ENCODE peak calls at places on chromosomes 2 and 18, in five cellular contexts. One of them, this sample, is unnamed. For H3K36me3, the result is how much of the 10 kb centered on the place peaks cover.

GRCh38 chr18:42604820-42605219 is 510.7 kb downstream of the RIT2 start:
- DNase-seq in upper lobe of left lung: no peak
- DNase-seq in neural progenitor cell: no peak
- DNase-seq in fibroblast of lung: no peak
- DNase-seq in colonic mucosa: no peak
- DNase-seq in this sample: no peak

GRCh38 chr2:196334710-196335109 is 163.3 kb upstream of the STK17B start:
- DNase-seq in colonic mucosa: no peak
- DNase-seq in fibroblast of lung: peak
- DNase-seq in neural progenitor cell: no peak
- DNase-seq in upper lobe of left lung: no peak
- DNase-seq in this sample: no peak

GRCh38 chr2:8719528-8719927 is 37.7 kb downstream of the ID2 start:
- DNase-seq in neural progenitor cell: no peak
- DNase-seq in upper lobe of left lung: no peak
- DNase-seq in fibroblast of lung: no peak
- DNase-seq in colonic mucosa: no peak
- DNase-seq in this sample: no peak

GRCh38 chr18:46148810-46149209 is 44.6 kb downstream of the HAUS1 start:
- DNase-seq in upper lobe of left lung: no peak
- DNase-seq in fibroblast of lung: peak
- DNase-seq in colonic mucosa: peak
- DNase-seq in neural progenitor cell: peak
- DNase-seq in this sample: peak

GRCh38 chr2:52749764-52750163 is 1017.8 kb upstream of the CHAC2 start:
- DNase-seq in neural progenitor cell: no peak
- DNase-seq in fibroblast of lung: peak
- DNase-seq in upper lobe of left lung: no peak
- DNase-seq in colonic mucosa: no peak
- DNase-seq in this sample: no peak

GRCh38 chr18:57299931-57300330 is 52.4 kb upstream of the ST8SIA3 start:
- DNase-seq in fibroblast of lung: no peak
- DNase-seq in upper lobe of left lung: no peak
- DNase-seq in colonic mucosa: no peak
- DNase-seq in neural progenitor cell: no peak
- DNase-seq in this sample: no peak

GRCh38 chr2:191632426-191632825 is 45.5 kb upstream of the NABP1 start:
- DNase-seq in fibroblast of lung: no peak
- DNase-seq in colonic mucosa: no peak
- DNase-seq in upper lobe of left lung: no peak
- DNase-seq in neural progenitor cell: no peak
- DNase-seq in this sample: no peak

GRCh38 chr18:56382541-56382940 is 255.9 kb downstream of the TXNL1 start:
- DNase-seq in neural progenitor cell: peak
- DNase-seq in fibroblast of lung: peak
- DNase-seq in colonic mucosa: no peak
- DNase-seq in upper lobe of left lung: peak
- DNase-seq in this sample: no peak

GRCh38 chr18:63346471-63347183 is 20.4 kb downstream of the KDSR start:
- DNase-seq in fibroblast of lung: peak
- DNase-seq in upper lobe of left lung: no peak
- DNase-seq in colonic mucosa: no peak
- DNase-seq in neural progenitor cell: no peak
- DNase-seq in this sample: no peak

GRCh38 chr2:169824373-169825333 is at the start of gene METTL5:
- DNase-seq in neural progenitor cell: peak
- DNase-seq in upper lobe of left lung: peak
- DNase-seq in colonic mucosa: peak
- DNase-seq in fibroblast of lung: peak
- DNase-seq in this sample: peak

GRCh38 chr2:206084870-206085741 is 868 bp downstream of the INO80D start:
- DNase-seq in fibroblast of lung: peak
- DNase-seq in colonic mucosa: peak
- DNase-seq in upper lobe of left lung: peak
- DNase-seq in neural progenitor cell: peak
- DNase-seq in this sample: peak

GRCh38 chr2:196565106-196565505 is 74.4 kb upstream of the CCDC150 start:
- DNase-seq in colonic mucosa: no peak
- DNase-seq in fibroblast of lung: no peak
- DNase-seq in upper lobe of left lung: no peak
- DNase-seq in neural progenitor cell: no peak
- DNase-seq in this sample: no peak

GRCh38 chr2:199606193-199606780 is 148.5 kb upstream of the SATB2 start:
- DNase-seq in fibroblast of lung: no peak
- DNase-seq in upper lobe of left lung: no peak
- DNase-seq in colonic mucosa: no peak
- DNase-seq in neural progenitor cell: peak
- DNase-seq in this sample: no peak

GRCh38 chr2:241064008-241064801 is 37.9 kb downstream of the MTERF4 start:
- DNase-seq in neural progenitor cell: no peak
- DNase-seq in fibroblast of lung: no peak
- DNase-seq in upper lobe of left lung: peak
- DNase-seq in colonic mucosa: peak
- DNase-seq in this sample: no peak

GRCh38 chr2:115400940-115401339 is 958.5 kb downstream of the DPP10 start:
- DNase-seq in upper lobe of left lung: no peak
- DNase-seq in neural progenitor cell: no peak
- DNase-seq in colonic mucosa: no peak
- DNase-seq in fibroblast of lung: no peak
- DNase-seq in this sample: no peak

GRCh38 chr2:120272763-120273481 is 20.3 kb downstream of the RALB start:
- DNase-seq in colonic mucosa: no peak
- DNase-seq in fibroblast of lung: peak
- DNase-seq in neural progenitor cell: no peak
- DNase-seq in upper lobe of left lung: no peak
- DNase-seq in this sample: no peak

GRCh38 chr2:12980817-12981216 is 264.1 kb downstream of the TRIB2 start:
- DNase-seq in fibroblast of lung: no peak
- DNase-seq in colonic mucosa: no peak
- DNase-seq in upper lobe of left lung: no peak
- DNase-seq in neural progenitor cell: no peak
- DNase-seq in this sample: no peak

GRCh38 chr2:40357667-40358066 is 94.2 kb downstream of the SLC8A1 start:
- DNase-seq in neural progenitor cell: no peak
- DNase-seq in colonic mucosa: no peak
- DNase-seq in upper lobe of left lung: no peak
- DNase-seq in fibroblast of lung: peak
- DNase-seq in this sample: no peak

GRCh38 chr2:17538022-17538843 is 2.3 kb upstream of the VSNL1 start:
- DNase-seq in fibroblast of lung: no peak
- DNase-seq in neural progenitor cell: peak
- DNase-seq in upper lobe of left lung: no peak
- DNase-seq in colonic mucosa: peak
- DNase-seq in this sample: no peak

GRCh38 chr18:14747513-14748474 is at the start of gene ANKRD30B:
- DNase-seq in colonic mucosa: no peak
- DNase-seq in fibroblast of lung: no peak
- DNase-seq in upper lobe of left lung: no peak
- DNase-seq in neural progenitor cell: no peak
- DNase-seq in this sample: no peak

GRCh38 chr2:237475704-237476107 is 11.3 kb upstream of the MLPH start:
- DNase-seq in neural progenitor cell: no peak
- DNase-seq in fibroblast of lung: peak
- DNase-seq in colonic mucosa: no peak
- DNase-seq in upper lobe of left lung: peak
- DNase-seq in this sample: no peak

GRCh38 chr2:29462293-29462692 is 347.1 kb downstream of the CLIP4 start:
- DNase-seq in fibroblast of lung: peak
- DNase-seq in upper lobe of left lung: no peak
- DNase-seq in colonic mucosa: no peak
- DNase-seq in neural progenitor cell: no peak
- DNase-seq in this sample: no peak

GRCh38 chr2:215811409-215812355 is 201.7 kb downstream of the MREG start:
- DNase-seq in fibroblast of lung: no peak
- DNase-seq in colonic mucosa: no peak
- DNase-seq in neural progenitor cell: no peak
- DNase-seq in upper lobe of left lung: no peak
- DNase-seq in this sample: no peak
- H3K4me3 ChIP-seq in fibroblast of lung: no peak
- H3K4me3 ChIP-seq in colonic mucosa: no peak
- H3K4me3 ChIP-seq in neural progenitor cell: no peak
- H3K4me3 ChIP-seq in upper lobe of left lung: no peak
- H3K4me3 ChIP-seq in this sample: no peak

DNA sequence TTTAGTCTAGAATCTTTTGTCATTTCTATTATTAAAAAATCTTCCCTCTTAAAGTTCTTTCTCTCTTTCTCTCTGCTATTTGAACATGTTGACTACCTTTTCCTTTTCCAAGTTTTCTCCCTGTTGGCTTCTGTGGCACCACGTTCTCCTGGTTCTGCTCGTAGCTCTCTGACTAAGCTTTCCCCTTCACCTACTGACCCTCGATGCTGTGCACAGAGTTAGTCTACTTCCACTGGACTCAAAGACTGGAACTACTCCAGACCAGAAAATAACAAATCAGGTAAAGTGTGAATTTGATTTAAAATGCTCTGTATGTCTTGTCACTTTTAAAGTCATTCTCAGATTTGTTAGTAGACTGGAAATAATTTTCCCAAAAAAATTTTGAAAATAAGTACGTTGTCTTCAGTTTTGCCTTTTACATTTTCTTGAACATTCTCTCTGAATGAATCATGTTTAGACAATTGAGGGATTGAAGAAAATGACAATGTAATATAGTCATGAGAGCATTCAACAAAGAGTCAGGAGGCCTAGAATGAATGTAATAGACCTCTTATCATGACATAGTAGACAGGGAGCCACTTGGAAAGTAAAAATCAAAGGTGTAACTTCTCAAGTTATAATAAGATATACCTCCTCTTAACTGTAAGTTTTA is 25.3 kb downstream of the ITPRID2 start:
- DNase-seq in colonic mucosa: no peak
- DNase-seq in fibroblast of lung: peak
- DNase-seq in neural progenitor cell: no peak
- DNase-seq in upper lobe of left lung: no peak
- DNase-seq in this sample: no peak
- H3K36me3 ChIP-seq in colonic mucosa: under half
- H3K36me3 ChIP-seq in fibroblast of lung: under half
- H3K36me3 ChIP-seq in neural progenitor cell: under half
- H3K36me3 ChIP-seq in upper lobe of left lung: under half
- H3K36me3 ChIP-seq in this sample: under half

DNA sequence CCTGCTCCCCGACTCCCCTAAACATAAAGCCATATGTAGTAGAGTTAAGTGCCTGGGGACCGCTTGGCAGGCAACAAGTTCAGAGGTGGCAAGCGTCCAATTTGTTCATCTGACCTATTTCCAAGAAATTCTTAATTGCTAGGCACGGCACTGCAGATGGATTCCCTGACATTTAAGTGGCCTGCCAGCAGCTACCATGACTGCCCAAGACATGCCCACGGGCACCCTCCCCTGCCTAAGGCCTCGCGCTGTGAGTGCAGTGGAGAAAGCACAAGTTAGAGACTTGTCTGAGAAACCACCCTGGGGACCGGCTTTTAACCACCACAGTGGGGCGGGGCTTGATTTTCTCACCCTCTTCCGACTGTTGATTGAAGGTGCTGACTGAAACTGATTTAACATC is 163.5 kb upstream of the ACAA2 start:
- DNase-seq in neural progenitor cell: no peak
- DNase-seq in colonic mucosa: no peak
- DNase-seq in fibroblast of lung: peak
- DNase-seq in upper lobe of left lung: peak
- DNase-seq in this sample: no peak
- H3K27ac ChIP-seq in neural progenitor cell: no peak
- H3K27ac ChIP-seq in colonic mucosa: no peak
- H3K27ac ChIP-seq in fibroblast of lung: no peak
- H3K27ac ChIP-seq in upper lobe of left lung: no peak
- H3K27ac ChIP-seq in this sample: no peak

GRCh38 chr2:151292546-151292945 is 3.1 kb upstream of the NMI start:
- DNase-seq in upper lobe of left lung: no peak
- DNase-seq in neural progenitor cell: no peak
- DNase-seq in colonic mucosa: no peak
- DNase-seq in fibroblast of lung: no peak
- DNase-seq in this sample: no peak

GRCh38 chr2:151289972-151290335 is 486 bp upstream of the NMI start:
- DNase-seq in fibroblast of lung: no peak
- DNase-seq in upper lobe of left lung: peak
- DNase-seq in colonic mucosa: peak
- DNase-seq in neural progenitor cell: no peak
- DNase-seq in this sample: no peak

GRCh38 chr2:151291224-151291623 is 1.8 kb upstream of the NMI start:
- DNase-seq in upper lobe of left lung: no peak
- DNase-seq in fibroblast of lung: no peak
- DNase-seq in colonic mucosa: no peak
- DNase-seq in neural progenitor cell: no peak
- DNase-seq in this sample: no peak

GRCh38 chr2:151292124-151292523 is 2.7 kb upstream of the NMI start:
- DNase-seq in neural progenitor cell: no peak
- DNase-seq in colonic mucosa: no peak
- DNase-seq in upper lobe of left lung: no peak
- DNase-seq in fibroblast of lung: no peak
- DNase-seq in this sample: no peak

GRCh38 chr2:151290467-151290866 is 999 bp upstream of the NMI start:
- DNase-seq in upper lobe of left lung: no peak
- DNase-seq in fibroblast of lung: no peak
- DNase-seq in colonic mucosa: no peak
- DNase-seq in neural progenitor cell: no peak
- DNase-seq in this sample: no peak
- H3K4me3 ChIP-seq in upper lobe of left lung: peak
- H3K4me3 ChIP-seq in fibroblast of lung: peak
- H3K4me3 ChIP-seq in colonic mucosa: peak
- H3K4me3 ChIP-seq in neural progenitor cell: no peak
- H3K4me3 ChIP-seq in this sample: peak

DNA sequence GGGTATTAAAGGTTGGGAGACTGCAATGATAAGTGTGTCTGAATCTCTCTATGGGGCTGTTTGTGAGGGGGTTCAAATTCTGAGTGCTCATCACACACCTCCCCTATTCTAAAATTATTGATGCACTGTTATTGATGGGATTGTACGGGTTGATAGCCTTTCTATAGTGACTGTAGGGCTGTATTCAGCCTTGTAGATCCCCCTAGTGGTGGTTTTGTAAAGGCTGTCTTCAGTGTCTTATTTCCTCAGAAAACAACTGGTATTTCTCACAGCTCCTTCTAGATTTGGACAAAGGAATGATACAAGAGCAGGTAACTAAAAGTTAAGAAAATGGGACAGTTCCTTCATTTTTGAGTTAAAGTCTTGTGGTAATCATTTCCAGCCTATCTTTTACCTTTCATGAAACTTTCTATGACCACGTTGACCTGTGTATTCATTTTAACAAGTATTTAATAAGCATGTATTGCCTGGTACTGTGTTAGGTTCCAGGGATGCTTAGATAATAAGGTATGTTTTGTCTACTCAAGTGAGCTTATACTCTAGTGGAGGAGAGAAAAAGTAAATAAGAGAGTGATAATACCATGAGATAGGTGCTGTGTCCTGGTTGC is 21.2 kb downstream of the SMAD4 start:
- DNase-seq in neural progenitor cell: peak
- DNase-seq in upper lobe of left lung: no peak
- DNase-seq in colonic mucosa: no peak
- DNase-seq in fibroblast of lung: peak
- DNase-seq in this sample: no peak
- H3K36me3 ChIP-seq in neural progenitor cell: under half
- H3K36me3 ChIP-seq in upper lobe of left lung: under half
- H3K36me3 ChIP-seq in colonic mucosa: under half
- H3K36me3 ChIP-seq in fibroblast of lung: under half
- H3K36me3 ChIP-seq in this sample: under half

GRCh38 chr2:217940261-217941220 is 62.3 kb downstream of the TNS1 start:
- DNase-seq in upper lobe of left lung: peak
- DNase-seq in fibroblast of lung: no peak
- DNase-seq in neural progenitor cell: no peak
- DNase-seq in colonic mucosa: no peak
- DNase-seq in this sample: no peak
- H3K27ac ChIP-seq in upper lobe of left lung: peak
- H3K27ac ChIP-seq in fibroblast of lung: peak
- H3K27ac ChIP-seq in neural progenitor cell: no peak
- H3K27ac ChIP-seq in colonic mucosa: peak
- H3K27ac ChIP-seq in this sample: no peak